ENCODE peak calls at places on chromosomes 2 and 18, in nine cellular contexts. P, H, W, U, R, K, L, S and G are unnamed samples.

GRCh38 chr2:235640900-235641299 is 147.1 kb downstream of the AGAP1 start:
- DNase-seq in P (no peak), H (no peak), W (no peak), U (no peak), R (no peak), K (no peak), L (no peak), S (no peak), G (no peak)

GRCh38 chr18:48781041-48781989 is 169.4 kb downstream of the SMAD7 start:
- DNase-seq in P (no peak), H (peak), W (peak), U (peak), R (peak), K (peak), L (no peak), S (peak), G (no peak)

GRCh38 chr18:34738173-34738894 is 28.2 kb downstream of the DTNA start:
- DNase-seq in P (no peak), H (no peak), W (no peak), U (no peak), R (no peak), K (no peak), L (no peak), S (no peak), G (no peak)

GRCh38 chr2:207534390-207534789 is 4.6 kb downstream of the CREB1 start:
- DNase-seq in P (no peak), H (no peak), W (no peak), U (no peak), R (no peak), K (no peak), L (no peak), S (no peak), G (no peak)

GRCh38 chr18:2854871-2855270 is 8.1 kb downstream of the EMILIN2 start:
- DNase-seq in P (no peak), H (no peak), W (no peak), U (no peak), R (no peak), K (no peak), L (no peak), S (no peak), G (no peak)

GRCh38 chr18:51021226-51021965 is 8.6 kb upstream of the SMAD4 start:
- DNase-seq in P (no peak), H (no peak), W (no peak), U (no peak), R (no peak), K (no peak), L (no peak), S (no peak), G (no peak)

GRCh38 chr18:12076424-12077140 is 17.1 kb upstream of the ANKRD62 start:
- DNase-seq in P (no peak), H (peak), W (no peak), U (no peak), R (no peak), K (no peak), L (no peak), S (no peak), G (peak)

GRCh38 chr2:24272907-24273306 is 87.4 kb downstream of the ITSN2 start:
- DNase-seq in P (no peak), H (no peak), W (no peak), U (no peak), R (no peak), K (no peak), L (no peak), S (no peak), G (no peak)

GRCh38 chr18:58929206-58929605 is 64.5 kb downstream of the ZNF532 start:
- DNase-seq in P (no peak), H (no peak), W (no peak), U (no peak), R (no peak), K (no peak), L (no peak), S (no peak), G (no peak)

GRCh38 chr2:111111101-111111755 is 9.5 kb upstream of the BCL2L11 start:
- DNase-seq in P (no peak), H (no peak), W (no peak), U (no peak), R (no peak), K (no peak), L (no peak), S (no peak), G (no peak)